ENCODE peak calls at places on chromosomes 2 and 18, in six cellular contexts. G, M, B, N, F and E are unnamed samples.

GRCh38 chr2:219643084-219643473 is 15.6 kb downstream of the SLC4A3 start:
- DNase-seq in G (no peak), M (no peak), B (no peak), N (no peak), F (no peak), E (no peak)

GRCh38 chr18:23964282-23965238 is 50.0 kb upstream of the TTC39C start:
- DNase-seq in G (peak; percentile 29), M (no peak), B (no peak), N (no peak), F (no peak), E (no peak)

GRCh38 chr2:25977768-25978167 is 4.5 kb downstream of the KIF3C start:
- DNase-seq in G (no peak), M (no peak), B (no peak), N (no peak), F (no peak), E (no peak)

GRCh38 chr2:33489835-33490431 is 13.5 kb downstream of the RASGRP3 start:
- DNase-seq in G (no peak), M (no peak), B (no peak), N (no peak), F (no peak), E (no peak)

GRCh38 chr2:101717041-101717817 is 19.7 kb downstream of the MAP4K4 start:
- DNase-seq in G (no peak), M (no peak), B (no peak), N (no peak), F (no peak), E (no peak)

GRCh38 chr18:35024965-35025364 is 16.2 kb upstream of the MAPRE2 start:
- DNase-seq in G (no peak), M (peak; percentile 85), B (no peak), N (no peak), F (no peak), E (no peak)

GRCh38 chr2:83742117-83742782 is 716.8 kb downstream of the SUCLG1 start:
- DNase-seq in G (no peak), M (peak; percentile 62), B (no peak), N (no peak), F (no peak), E (no peak)

GRCh38 chr18:27763936-27764335 is 413.0 kb downstream of the CDH2 start:
- DNase-seq in G (no peak), M (no peak), B (no peak), N (no peak), F (no peak), E (no peak)

GRCh38 chr18:44079602-44080001 is 601.1 kb upstream of the SETBP1 start:
- DNase-seq in G (no peak), M (no peak), B (no peak), N (no peak), F (no peak), E (no peak)

GRCh38 chr2:167001165-167001564 is 112.9 kb downstream of the XIRP2 start:
- DNase-seq in G (no peak), M (no peak), B (no peak), N (no peak), F (no peak), E (no peak)

GRCh38 chr2:222707689-222708273 is 36.3 kb downstream of the MOGAT1 start:
- DNase-seq in G (no peak), M (no peak), B (no peak), N (no peak), F (no peak), E (no peak)

GRCh38 chr2:235357881-235358280 is 136.0 kb upstream of the AGAP1 start:
- DNase-seq in G (no peak), M (no peak), B (no peak), N (no peak), F (no peak), E (no peak)

GRCh38 chr2:85605406-85606115 is 3.1 kb upstream of the TMEM150A start:
- DNase-seq in G (no peak), M (no peak), B (no peak), N (no peak), F (no peak), E (no peak)

GRCh38 chr2:85602476-85603234 is at the start of gene TMEM150A:
- DNase-seq in G (peak; percentile 77), M (peak; percentile 96), B (peak; percentile 99), N (peak; percentile 96), F (peak; percentile 98), E (peak; percentile 82)

GRCh38 chr2:85606116-85606455 is 3.6 kb upstream of the TMEM150A start:
- DNase-seq in G (no peak), M (no peak), B (no peak), N (no peak), F (no peak), E (no peak)

GRCh38 chr2:85607268-85608215 is 4.3 kb downstream of the C2orf68 start:
- DNase-seq in G (no peak), M (no peak), B (no peak), N (no peak), F (peak; percentile 29), E (no peak)

GRCh38 chr2:85604568-85605339 is 2.3 kb upstream of the TMEM150A start:
- DNase-seq in G (no peak), M (no peak), B (no peak), N (no peak), F (no peak), E (no peak)
- H3K4me3 ChIP-seq in G (no peak overlapping the region), M (peak overlapping the region; percentile 79), B (no peak overlapping the region), N (no peak overlapping the region), F (no peak overlapping the region), E (no peak overlapping the region)

GRCh38 chr2:202378001-202378400 is 1.9 kb downstream of the BMPR2 start:
- DNase-seq in G (no peak), M (no peak), B (no peak), N (no peak), F (no peak), E (no peak)
- H3K27ac ChIP-seq in G (no peak overlapping the region), M (peak overlapping the region; percentile 98), B (peak overlapping the region; percentile 95), N (no peak overlapping the region), F (no peak overlapping the region), E (peak overlapping the region; percentile 81)

GRCh38 chr2:85413592-85414421 is 3.6 kb upstream of the CAPG start:
- DNase-seq in G (no peak), M (peak; percentile 77), B (peak; percentile 90), N (peak; percentile 69), F (peak; percentile 90), E (no peak)
- H3K4me3 ChIP-seq in G (no peak overlapping the region), M (peak overlapping the region; percentile 64), B (peak overlapping the region; percentile 52), N (peak overlapping the region; percentile 51), F (peak overlapping the region; percentile 78), E (no peak overlapping the region)

DNA sequence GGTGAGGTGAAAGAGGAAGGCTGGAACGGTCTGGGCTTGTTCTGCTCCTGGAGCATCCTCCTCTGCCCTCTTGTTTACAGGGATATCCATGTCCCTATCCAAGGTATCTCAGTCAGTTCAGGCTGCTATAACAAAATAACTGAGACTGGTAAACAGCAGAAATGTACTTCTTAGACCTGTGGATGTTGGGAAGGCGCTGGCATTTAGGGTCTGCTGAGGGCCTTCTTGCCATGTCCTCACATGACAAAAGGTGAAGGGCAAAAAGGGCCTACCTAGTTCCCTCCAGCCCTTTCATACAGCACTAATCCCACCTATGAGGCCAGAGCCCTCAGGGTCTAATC is 65.6 kb downstream of the INPP4A start:
- DNase-seq in G (no peak), M (no peak), B (no peak), N (no peak), F (no peak), E (no peak)
- H3K27ac ChIP-seq in G (peak overlapping the region; percentile 4), M (no peak overlapping the region), B (no peak overlapping the region), N (no peak overlapping the region), F (no peak overlapping the region), E (peak overlapping the region; percentile 50)

GRCh38 chr2:118224144-118224887 is 136.0 kb downstream of the INSIG2 start:
- DNase-seq in G (no peak), M (peak; percentile 69), B (peak; percentile 83), N (peak; percentile 70), F (peak; percentile 68), E (no peak)

GRCh38 chr2:118221952-118222594 is 133.8 kb downstream of the INSIG2 start:
- DNase-seq in G (no peak), M (no peak), B (no peak), N (peak; percentile 83), F (no peak), E (no peak)

GRCh38 chr2:118222643-118223486 is 134.6 kb downstream of the INSIG2 start:
- DNase-seq in G (no peak), M (no peak), B (no peak), N (peak; percentile 33), F (no peak), E (no peak)

GRCh38 chr2:118223487-118224136 is 135.3 kb downstream of the INSIG2 start:
- DNase-seq in G (no peak), M (no peak), B (no peak), N (peak; percentile 36), F (no peak), E (no peak)

DNA sequence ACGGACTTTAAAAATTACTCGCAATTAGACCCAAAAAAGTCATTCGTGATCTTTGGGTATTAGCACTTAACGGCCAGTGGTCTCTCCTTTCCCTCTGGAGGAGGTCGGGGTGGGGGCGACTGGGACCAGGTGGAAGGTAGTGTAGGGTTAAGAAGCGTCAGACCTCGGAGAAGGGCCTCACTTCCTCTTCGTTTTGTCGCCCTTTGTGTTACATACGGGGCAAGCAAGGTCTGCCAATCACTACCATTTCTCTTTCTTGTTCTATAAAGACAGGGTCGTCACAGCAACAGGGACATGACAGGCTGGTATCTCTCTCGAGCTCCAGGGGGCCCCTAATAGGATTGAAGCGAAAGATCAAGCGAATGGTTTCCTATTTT is 136.6 kb downstream of the INSIG2 start:
- DNase-seq in G (no peak), M (no peak), B (no peak), N (peak; percentile 69), F (no peak), E (no peak)
- H3K4me3 ChIP-seq in G (no peak overlapping the region), M (peak overlapping the region; percentile 52), B (no peak overlapping the region), N (peak overlapping the region; percentile 57), F (no peak overlapping the region), E (no peak overlapping the region)

GRCh38 chr2:165793779-165794519 is at the start of gene GALNT3:
- DNase-seq in G (peak; percentile 6), M (peak; percentile 75), B (peak; percentile 95), N (peak; percentile 68), F (peak; percentile 95), E (peak; percentile 19)
- H3K27ac ChIP-seq in G (no peak within 1 kb of the TSS), M (peak within 1 kb of the TSS; percentile 73), B (peak within 1 kb of the TSS; percentile 88), N (no peak within 1 kb of the TSS), F (peak within 1 kb of the TSS; percentile 80), E (no peak within 1 kb of the TSS)

GRCh38 chr2:206783718-206784117 is 18.3 kb downstream of the FASTKD2 start:
- DNase-seq in G (no peak), M (no peak), B (no peak), N (peak; percentile 52), F (no peak), E (no peak)
- H3K4me3 ChIP-seq in G (no peak overlapping the region), M (no peak overlapping the region), B (no peak overlapping the region), N (no peak overlapping the region), F (no peak overlapping the region), E (no peak overlapping the region)